ENCODE peak calls at places on chromosomes 7 and 10, in five cellular contexts. One of them, this sample, is unnamed.

GRCh38 chr7:149048805-149049204 is 20.5 kb upstream of the PDIA4 start:
- DNase-seq in GM23338: no peak
- DNase-seq in GM23248: no peak
- DNase-seq in fibroblast of lung: no peak
- DNase-seq in astrocyte: no peak
- DNase-seq in this sample: no peak

GRCh38 chr10:113359664-113360063 is 193.2 kb upstream of the HABP2 start:
- DNase-seq in astrocyte: no peak
- DNase-seq in GM23338: no peak
- DNase-seq in fibroblast of lung: no peak
- DNase-seq in GM23248: no peak
- DNase-seq in this sample: no peak

GRCh38 chr7:118076564-118076963 is 107.4 kb upstream of the LSM8 start:
- DNase-seq in GM23338: no peak
- DNase-seq in GM23248: no peak
- DNase-seq in fibroblast of lung: no peak
- DNase-seq in astrocyte: no peak
- DNase-seq in this sample: no peak

GRCh38 chr10:115422624-115423023 is 329.5 kb downstream of the ATRNL1 start:
- DNase-seq in astrocyte: no peak
- DNase-seq in GM23248: no peak
- DNase-seq in fibroblast of lung: no peak
- DNase-seq in GM23338: no peak
- DNase-seq in this sample: no peak

GRCh38 chr7:30717181-30717580 is 34.8 kb upstream of the INMT start:
- DNase-seq in fibroblast of lung: no peak
- DNase-seq in astrocyte: no peak
- DNase-seq in GM23248: peak; percentile 36
- DNase-seq in GM23338: peak; percentile 69
- DNase-seq in this sample: no peak

GRCh38 chr7:21256310-21256877 is 171.5 kb upstream of the SP4 start:
- DNase-seq in astrocyte: peak; percentile 7
- DNase-seq in fibroblast of lung: peak; percentile 69
- DNase-seq in GM23248: peak; percentile 65
- DNase-seq in GM23338: peak; percentile 58
- DNase-seq in this sample: peak; percentile 58

GRCh38 chr7:144137501-144137900 is 14.5 kb downstream of the OR2A14 start:
- DNase-seq in GM23248: peak; percentile 3
- DNase-seq in GM23338: no peak
- DNase-seq in fibroblast of lung: no peak
- DNase-seq in astrocyte: no peak
- DNase-seq in this sample: no peak

GRCh38 chr7:116353614-116354013 is 143.3 kb downstream of the TES start:
- DNase-seq in astrocyte: peak; percentile 18
- DNase-seq in GM23248: peak; percentile 27
- DNase-seq in GM23338: no peak
- DNase-seq in fibroblast of lung: no peak
- DNase-seq in this sample: peak; percentile 52

GRCh38 chr7:90693939-90694338 is 97.8 kb downstream of the CDK14 start:
- DNase-seq in fibroblast of lung: no peak
- DNase-seq in astrocyte: no peak
- DNase-seq in GM23248: no peak
- DNase-seq in GM23338: no peak
- DNase-seq in this sample: no peak

GRCh38 chr7:51350195-51350896 is 33.7 kb upstream of the COBL start:
- DNase-seq in astrocyte: no peak
- DNase-seq in GM23248: no peak
- DNase-seq in fibroblast of lung: peak; percentile 6
- DNase-seq in GM23338: peak; percentile 32
- DNase-seq in this sample: peak; percentile 52

GRCh38 chr7:35366167-35367155 is 112.6 kb upstream of the TBX20 start:
- DNase-seq in fibroblast of lung: no peak
- DNase-seq in GM23338: peak; percentile 71
- DNase-seq in GM23248: no peak
- DNase-seq in astrocyte: no peak
- DNase-seq in this sample: no peak

GRCh38 chr10:3955954-3956617 is 171.1 kb upstream of the KLF6 start:
- DNase-seq in GM23338: peak; percentile 18
- DNase-seq in astrocyte: no peak
- DNase-seq in fibroblast of lung: no peak
- DNase-seq in GM23248: no peak
- DNase-seq in this sample: no peak

GRCh38 chr10:88115968-88116367 is 252.5 kb downstream of the PTEN start:
- DNase-seq in GM23338: no peak
- DNase-seq in GM23248: peak; percentile 79
- DNase-seq in astrocyte: peak; percentile 71
- DNase-seq in fibroblast of lung: no peak
- DNase-seq in this sample: no peak

GRCh38 chr10:89283988-89284475 is 17.8 kb upstream of the IFIT2 start:
- DNase-seq in astrocyte: peak; percentile 70
- DNase-seq in GM23248: peak; percentile 86
- DNase-seq in GM23338: peak; percentile 51
- DNase-seq in fibroblast of lung: peak; percentile 97
- DNase-seq in this sample: peak; percentile 78

GRCh38 chr10:121607310-121608055 is 9.2 kb upstream of the FGFR2 start:
- DNase-seq in astrocyte: no peak
- DNase-seq in GM23248: no peak
- DNase-seq in fibroblast of lung: no peak
- DNase-seq in GM23338: no peak
- DNase-seq in this sample: no peak

GRCh38 chr7:19957664-19958063 is 184.2 kb upstream of the TMEM196 start:
- DNase-seq in astrocyte: peak; percentile 45
- DNase-seq in fibroblast of lung: peak; percentile 30
- DNase-seq in GM23248: peak; percentile 81
- DNase-seq in GM23338: no peak
- DNase-seq in this sample: no peak

GRCh38 chr7:84529480-84530205 is 335.1 kb upstream of the SEMA3A start:
- DNase-seq in astrocyte: peak; percentile 86
- DNase-seq in fibroblast of lung: peak; percentile 58
- DNase-seq in GM23338: no peak
- DNase-seq in GM23248: peak; percentile 60
- DNase-seq in this sample: peak; percentile 69

GRCh38 chr7:18356195-18356645 is 139.3 kb upstream of the HDAC9 start:
- DNase-seq in fibroblast of lung: peak; percentile 53
- DNase-seq in GM23248: peak; percentile 56
- DNase-seq in astrocyte: peak; percentile 15
- DNase-seq in GM23338: peak; percentile 36
- DNase-seq in this sample: peak; percentile 23

GRCh38 chr10:28788767-28789166 is 111.4 kb downstream of the BAMBI start:
- DNase-seq in fibroblast of lung: no peak
- DNase-seq in GM23338: no peak
- DNase-seq in GM23248: no peak
- DNase-seq in astrocyte: no peak
- DNase-seq in this sample: no peak

GRCh38 chr10:132829403-132829802 is 43.5 kb upstream of the NKX6-2 start:
- DNase-seq in astrocyte: no peak
- DNase-seq in GM23248: no peak
- DNase-seq in GM23338: no peak
- DNase-seq in fibroblast of lung: no peak
- DNase-seq in this sample: no peak

GRCh38 chr10:99983280-99983988 is 26.3 kb downstream of the DNMBP start:
- DNase-seq in GM23338: no peak
- DNase-seq in GM23248: peak; percentile 89
- DNase-seq in fibroblast of lung: peak; percentile 91
- DNase-seq in astrocyte: peak; percentile 44
- DNase-seq in this sample: peak; percentile 52

GRCh38 chr10:92430103-92430502 is 139.1 kb downstream of the MARCHF5 start:
- DNase-seq in fibroblast of lung: no peak
- DNase-seq in astrocyte: no peak
- DNase-seq in GM23248: no peak
- DNase-seq in GM23338: no peak
- DNase-seq in this sample: no peak

GRCh38 chr7:159130820-159131219 is 13.8 kb downstream of the VIPR2 start:
- DNase-seq in GM23248: no peak
- DNase-seq in astrocyte: no peak
- DNase-seq in fibroblast of lung: no peak
- DNase-seq in GM23338: no peak
- DNase-seq in this sample: no peak

GRCh38 chr10:98217793-98218192 is 50.2 kb downstream of the LOXL4 start:
- DNase-seq in fibroblast of lung: no peak
- DNase-seq in GM23248: no peak
- DNase-seq in astrocyte: no peak
- DNase-seq in GM23338: no peak
- DNase-seq in this sample: no peak

GRCh38 chr10:5540080-5540479 is 15.3 kb downstream of the CALML3 start:
- DNase-seq in GM23248: no peak
- DNase-seq in GM23338: no peak
- DNase-seq in astrocyte: no peak
- DNase-seq in fibroblast of lung: no peak
- DNase-seq in this sample: no peak

GRCh38 chr10:112981553-112981952 is 31.5 kb downstream of the TCF7L2 start:
- DNase-seq in astrocyte: peak; percentile 70
- DNase-seq in GM23338: no peak
- DNase-seq in fibroblast of lung: no peak
- DNase-seq in GM23248: no peak
- DNase-seq in this sample: no peak

GRCh38 chr7:151195616-151196450 is 8.8 kb upstream of the ASB10 start:
- DNase-seq in GM23248: no peak
- DNase-seq in astrocyte: no peak
- DNase-seq in GM23338: peak; percentile 43
- DNase-seq in fibroblast of lung: no peak
- DNase-seq in this sample: no peak

DNA sequence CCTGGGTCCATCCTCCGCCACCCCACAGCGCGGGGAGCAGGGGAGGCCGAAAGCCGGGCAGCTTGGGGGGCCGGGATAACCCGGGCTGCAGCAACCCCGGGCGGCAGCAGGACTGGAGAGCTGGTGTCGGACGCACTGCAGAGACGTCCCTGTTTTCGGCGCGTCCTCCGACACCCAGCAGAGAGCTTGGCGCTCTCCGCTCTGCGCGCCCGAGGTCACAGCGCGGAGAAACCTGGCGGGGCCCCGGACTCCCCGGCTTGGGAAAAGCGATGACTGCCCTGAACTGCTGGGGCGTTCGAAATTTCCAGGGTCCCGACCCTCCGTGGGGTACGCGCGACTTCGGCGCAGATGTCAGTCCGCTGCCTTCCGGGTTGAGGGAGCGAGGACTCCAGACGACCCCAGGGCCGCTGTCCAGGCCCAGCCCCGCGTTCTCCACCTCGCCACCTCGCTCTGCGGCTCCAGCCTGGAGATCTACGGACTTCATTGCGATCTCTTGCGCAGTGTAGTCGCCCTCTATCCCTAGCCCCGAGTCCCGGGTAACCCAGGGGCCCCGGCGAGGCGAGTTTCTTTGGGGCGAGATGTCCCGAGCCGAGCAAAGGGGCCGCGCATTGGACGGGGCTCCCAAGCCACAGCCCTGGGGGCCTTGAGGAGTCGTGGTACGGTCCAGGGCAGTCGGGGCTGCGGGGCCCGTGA is 617 bp upstream of the FOXI2 start:
- DNase-seq in GM23248: no peak
- DNase-seq in fibroblast of lung: no peak
- DNase-seq in GM23338: peak; percentile 57
- DNase-seq in astrocyte: no peak
- DNase-seq in this sample: no peak
- TF ChIP-seq EZH2 in GM23248: no peak
- TF ChIP-seq EZH2 in fibroblast of lung: no peak
- TF ChIP-seq EZH2 in GM23338: peak; percentile 68
- TF ChIP-seq EZH2 in astrocyte: peak; percentile 68
- TF ChIP-seq EZH2 in this sample: peak; percentile 2

GRCh38 chr7:101924171-101924570 is 106.7 kb downstream of the CUX1 start:
- DNase-seq in GM23338: no peak
- DNase-seq in GM23248: peak; percentile 96
- DNase-seq in astrocyte: peak; percentile 83
- DNase-seq in fibroblast of lung: peak; percentile 48
- DNase-seq in this sample: no peak

GRCh38 chr7:101921061-101921460 is 103.6 kb downstream of the CUX1 start:
- DNase-seq in fibroblast of lung: no peak
- DNase-seq in astrocyte: no peak
- DNase-seq in GM23338: no peak
- DNase-seq in GM23248: no peak
- DNase-seq in this sample: no peak

GRCh38 chr7:101923276-101923985 is 106.0 kb downstream of the CUX1 start:
- DNase-seq in fibroblast of lung: no peak
- DNase-seq in GM23248: peak; percentile 49
- DNase-seq in astrocyte: peak; percentile 77
- DNase-seq in GM23338: no peak
- DNase-seq in this sample: no peak

GRCh38 chr7:101919363-101920115 is 102.1 kb downstream of the CUX1 start:
- DNase-seq in fibroblast of lung: no peak
- DNase-seq in GM23338: no peak
- DNase-seq in astrocyte: no peak
- DNase-seq in GM23248: no peak
- DNase-seq in this sample: no peak

GRCh38 chr7:101922631-101923275 is 105.3 kb downstream of the CUX1 start:
- DNase-seq in fibroblast of lung: no peak
- DNase-seq in astrocyte: no peak
- DNase-seq in GM23338: no peak
- DNase-seq in GM23248: no peak
- DNase-seq in this sample: no peak
- H3K27ac ChIP-seq in fibroblast of lung: no peak overlapping the region
- H3K27ac ChIP-seq in astrocyte: peak overlapping the region; percentile 85
- H3K27ac ChIP-seq in GM23338: peak overlapping the region; percentile 29
- H3K27ac ChIP-seq in GM23248: no peak overlapping the region
- H3K27ac ChIP-seq in this sample: peak overlapping the region; percentile 93

DNA sequence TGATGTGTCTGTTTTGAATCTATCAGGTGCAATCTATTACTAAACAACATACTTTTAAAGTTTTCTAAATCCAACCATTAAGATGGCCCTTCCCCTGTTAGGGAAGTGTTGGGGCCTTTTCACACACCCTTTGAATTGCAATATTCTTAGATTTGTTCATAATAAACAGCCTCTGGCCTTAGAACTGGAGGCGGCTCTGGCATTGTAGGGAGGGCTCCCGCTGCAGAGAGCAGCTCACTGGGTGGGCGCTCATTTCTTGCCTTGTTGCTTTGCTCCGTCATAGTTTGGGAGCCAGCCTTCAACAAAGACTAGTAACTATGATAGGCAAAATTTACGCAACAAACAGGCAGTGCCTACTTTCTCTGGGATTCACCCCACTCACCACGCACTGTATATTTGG is 4.2 kb upstream of the HOXA10 start:
- DNase-seq in GM23248: peak; percentile 95
- DNase-seq in GM23338: no peak
- DNase-seq in astrocyte: no peak
- DNase-seq in fibroblast of lung: no peak
- DNase-seq in this sample: no peak
- H3K4me3 ChIP-seq in GM23248: peak overlapping the region; percentile 83
- H3K4me3 ChIP-seq in GM23338: no peak overlapping the region
- H3K4me3 ChIP-seq in astrocyte: no peak overlapping the region
- H3K4me3 ChIP-seq in fibroblast of lung: no peak overlapping the region
- H3K4me3 ChIP-seq in this sample: peak overlapping the region; percentile 40

GRCh38 chr7:139523199-139523941 is at the start of gene CLEC2L:
- DNase-seq in GM23248: peak; percentile 49
- DNase-seq in fibroblast of lung: no peak
- DNase-seq in astrocyte: no peak
- DNase-seq in GM23338: peak; percentile 56
- DNase-seq in this sample: peak; percentile 42
- TF ChIP-seq EZH2 in GM23248: peak; percentile 95
- TF ChIP-seq EZH2 in fibroblast of lung: peak; percentile 95
- TF ChIP-seq EZH2 in astrocyte: peak; percentile 73
- TF ChIP-seq EZH2 in GM23338: peak; percentile 66
- TF ChIP-seq EZH2 in this sample: no peak

GRCh38 chr10:74171625-74172024 is 20.6 kb downstream of the ADK start:
- DNase-seq in GM23248: no peak
- DNase-seq in GM23338: no peak
- DNase-seq in astrocyte: no peak
- DNase-seq in fibroblast of lung: no peak
- DNase-seq in this sample: no peak
- H3K27ac ChIP-seq in GM23248: no peak overlapping the region
- H3K27ac ChIP-seq in GM23338: no peak overlapping the region
- H3K27ac ChIP-seq in astrocyte: no peak overlapping the region
- H3K27ac ChIP-seq in fibroblast of lung: no peak overlapping the region
- H3K27ac ChIP-seq in this sample: peak overlapping the region; percentile 29